ENCODE peak calls at places on chromosome 6, in ten cellular contexts. J, A, R, E, D, O, S, Z, W and Y are unnamed samples.
A peak's percentile ranks its signal among the peaks of the same experiment; 100 is the strongest.

GRCh38 chr6:45477785-45478184 is 100.1 kb upstream of the SUPT3H start:
- DNase-seq in J (no peak), A (no peak), R (no peak), E (no peak), D (no peak), O (no peak), S (no peak), Z (no peak), W (no peak), Y (no peak)

GRCh38 chr6:14476793-14477531 is 359.4 kb downstream of the CD83 start:
- DNase-seq in J (peak; percentile 99), A (no peak), R (no peak), E (no peak), D (no peak), O (peak; percentile 60), S (no peak), Z (no peak), W (peak; percentile 90), Y (peak; percentile 24)

GRCh38 chr6:137693737-137694136 is 173.3 kb upstream of the TNFAIP3 start:
- DNase-seq in J (peak; percentile 41), A (no peak), R (no peak), E (no peak), D (no peak), O (no peak), S (no peak), Z (no peak), W (no peak), Y (no peak)

GRCh38 chr6:160991411-160992322 is at the start of gene MAP3K4:
- DNase-seq in J (peak; percentile 77), A (peak; percentile 67), R (no peak), E (peak; percentile 75), D (peak; percentile 90), O (peak; percentile 88), S (peak; percentile 39), Z (peak; percentile 86), W (peak; percentile 88), Y (peak; percentile 45)

GRCh38 chr6:4093288-4093687 is 14.4 kb upstream of the FAM217A start:
- DNase-seq in J (no peak), A (no peak), R (no peak), E (no peak), D (no peak), O (no peak), S (peak; percentile 26), Z (no peak), W (no peak), Y (no peak)

GRCh38 chr6:40256831-40257230 is 322.6 kb upstream of the MOCS1 start:
- DNase-seq in J (no peak), A (no peak), R (no peak), E (no peak), D (no peak), O (no peak), S (no peak), Z (no peak), W (no peak), Y (no peak)

GRCh38 chr6:21987501-21987957 is 309.3 kb downstream of the PRL start:
- DNase-seq in J (peak; percentile 96), A (peak; percentile 12), R (peak; percentile 96), E (no peak), D (peak; percentile 82), O (peak; percentile 81), S (no peak), Z (no peak), W (peak; percentile 83), Y (peak; percentile 61)

GRCh38 chr6:1624071-1624847 is 14.5 kb downstream of the FOXC1 start:
- DNase-seq in J (no peak), A (no peak), R (no peak), E (no peak), D (no peak), O (peak; percentile 61), S (no peak), Z (no peak), W (no peak), Y (no peak)

GRCh38 chr6:143792402-143793339 is 50.5 kb upstream of the LTV1 start:
- DNase-seq in J (no peak), A (no peak), R (no peak), E (no peak), D (no peak), O (no peak), S (no peak), Z (no peak), W (no peak), Y (no peak)

GRCh38 chr6:118788702-118789101 is 105.2 kb upstream of the ASF1A start:
- DNase-seq in J (no peak), A (no peak), R (no peak), E (no peak), D (no peak), O (no peak), S (no peak), Z (no peak), W (no peak), Y (no peak)

GRCh38 chr6:106113256-106113954 is 27.3 kb downstream of the PRDM1 start:
- DNase-seq in J (peak; percentile 36), A (no peak), R (no peak), E (no peak), D (no peak), O (no peak), S (no peak), Z (no peak), W (no peak), Y (no peak)

GRCh38 chr6:123997223-123997622 is 193.6 kb downstream of the NKAIN2 start:
- DNase-seq in J (no peak), A (no peak), R (no peak), E (no peak), D (no peak), O (peak; percentile 19), S (peak; percentile 75), Z (no peak), W (no peak), Y (no peak)

GRCh38 chr6:26322645-26323482 is 42.1 kb upstream of the BTN3A2 start:
- DNase-seq in J (peak; percentile 95), A (peak; percentile 9), R (no peak), E (peak; percentile 38), D (peak; percentile 93), O (no peak), S (peak; percentile 89), Z (peak; percentile 49), W (peak; percentile 51), Y (no peak)

GRCh38 chr6:67888886-67889681 is 746.0 kb upstream of the ADGRB3 start:
- DNase-seq in J (no peak), A (no peak), R (no peak), E (no peak), D (peak; percentile 75), O (no peak), S (no peak), Z (no peak), W (no peak), Y (no peak)

GRCh38 chr6:148521158-148521557 is 178.5 kb downstream of the SASH1 start:
- DNase-seq in J (no peak), A (no peak), R (no peak), E (no peak), D (peak; percentile 18), O (no peak), S (no peak), Z (no peak), W (no peak), Y (no peak)